ENCODE peak calls at places on chromosomes 13 and 19, in four cellular contexts. One of them, this sample, is unnamed.

GRCh38 chr13:70723732-70724131 is 615.5 kb upstream of the KLHL1 start:
- DNase-seq in HT-29: no peak
- DNase-seq in T-helper 2 cell: no peak
- DNase-seq in NCI-H446 treated with DMSO at 0.1 percent for 48 hours: peak; percentile 64
- DNase-seq in this sample: no peak

GRCh38 chr13:24217601-24218281 is 57.2 kb downstream of the SPATA13 start:
- DNase-seq in HT-29: peak; percentile 73
- DNase-seq in T-helper 2 cell: peak; percentile 70
- DNase-seq in NCI-H446 treated with DMSO at 0.1 percent for 48 hours: no peak
- DNase-seq in this sample: no peak

GRCh38 chr19:56840452-56841193 is at the start of the genes PEG3 and ZIM2:
- DNase-seq in HT-29: no peak
- DNase-seq in T-helper 2 cell: no peak
- DNase-seq in NCI-H446 treated with DMSO at 0.1 percent for 48 hours: no peak
- DNase-seq in this sample: no peak

GRCh38 chr13:46570273-46570672 is 17.3 kb downstream of the LRCH1 start:
- DNase-seq in HT-29: no peak
- DNase-seq in T-helper 2 cell: no peak
- DNase-seq in NCI-H446 treated with DMSO at 0.1 percent for 48 hours: no peak
- DNase-seq in this sample: no peak

GRCh38 chr19:10110076-10110971 is 1.2 kb upstream of the P2RY11 start:
- DNase-seq in HT-29: no peak
- DNase-seq in T-helper 2 cell: no peak
- DNase-seq in NCI-H446 treated with DMSO at 0.1 percent for 48 hours: no peak
- DNase-seq in this sample: no peak

GRCh38 chr19:48969276-48970138 is 4.4 kb downstream of the FTL start:
- DNase-seq in HT-29: no peak
- DNase-seq in T-helper 2 cell: no peak
- DNase-seq in NCI-H446 treated with DMSO at 0.1 percent for 48 hours: peak; percentile 29
- DNase-seq in this sample: no peak

GRCh38 chr13:24038846-24039330 is 121.6 kb upstream of the SPATA13 start:
- DNase-seq in HT-29: no peak
- DNase-seq in T-helper 2 cell: peak; percentile 13
- DNase-seq in NCI-H446 treated with DMSO at 0.1 percent for 48 hours: no peak
- DNase-seq in this sample: no peak

GRCh38 chr19:46241676-46242075 is 12.1 kb downstream of the IGFL1 start:
- DNase-seq in HT-29: no peak
- DNase-seq in T-helper 2 cell: no peak
- DNase-seq in NCI-H446 treated with DMSO at 0.1 percent for 48 hours: no peak
- DNase-seq in this sample: no peak

GRCh38 chr19:7831452-7831851 is 1.4 kb downstream of the EVI5L start:
- DNase-seq in HT-29: peak; percentile 65
- DNase-seq in T-helper 2 cell: no peak
- DNase-seq in NCI-H446 treated with DMSO at 0.1 percent for 48 hours: no peak
- DNase-seq in this sample: no peak

GRCh38 chr13:48975101-48975925 is at the start of gene FNDC3A:
- DNase-seq in HT-29: peak; percentile 84
- DNase-seq in T-helper 2 cell: peak; percentile 76
- DNase-seq in NCI-H446 treated with DMSO at 0.1 percent for 48 hours: no peak
- DNase-seq in this sample: no peak

GRCh38 chr13:50685491-50685890 is 158.0 kb downstream of the DLEU7 start:
- DNase-seq in HT-29: no peak
- DNase-seq in T-helper 2 cell: no peak
- DNase-seq in NCI-H446 treated with DMSO at 0.1 percent for 48 hours: peak; percentile 77
- DNase-seq in this sample: no peak

GRCh38 chr19:40365613-40366401 is 17.3 kb downstream of the PLD3 start:
- DNase-seq in HT-29: no peak
- DNase-seq in T-helper 2 cell: peak; percentile 30
- DNase-seq in NCI-H446 treated with DMSO at 0.1 percent for 48 hours: no peak
- DNase-seq in this sample: peak; percentile 18

GRCh38 chr19:13906525-13906904 is 514 bp downstream of the CC2D1A start:
- DNase-seq in HT-29: peak; percentile 9
- DNase-seq in T-helper 2 cell: peak; percentile 23
- DNase-seq in NCI-H446 treated with DMSO at 0.1 percent for 48 hours: no peak
- DNase-seq in this sample: peak; percentile 16

GRCh38 chr13:75806101-75806500 is 170.0 kb downstream of the LMO7 start:
- DNase-seq in HT-29: no peak
- DNase-seq in T-helper 2 cell: no peak
- DNase-seq in NCI-H446 treated with DMSO at 0.1 percent for 48 hours: no peak
- DNase-seq in this sample: no peak

GRCh38 chr19:33508941-33509614 is 12.5 kb downstream of the PEPD start:
- DNase-seq in HT-29: no peak
- DNase-seq in T-helper 2 cell: no peak
- DNase-seq in NCI-H446 treated with DMSO at 0.1 percent for 48 hours: no peak
- DNase-seq in this sample: no peak

GRCh38 chr19:4972509-4973230 is 3.8 kb downstream of the KDM4B start:
- DNase-seq in HT-29: peak; percentile 38
- DNase-seq in T-helper 2 cell: no peak
- DNase-seq in NCI-H446 treated with DMSO at 0.1 percent for 48 hours: no peak
- DNase-seq in this sample: no peak

GRCh38 chr13:74191036-74191809 is 57.0 kb upstream of the KLF12 start:
- DNase-seq in HT-29: peak; percentile 44
- DNase-seq in T-helper 2 cell: peak; percentile 45
- DNase-seq in NCI-H446 treated with DMSO at 0.1 percent for 48 hours: no peak
- DNase-seq in this sample: no peak

GRCh38 chr19:1466461-1467227 is 12.4 kb downstream of the C19orf25 start:
- DNase-seq in HT-29: no peak
- DNase-seq in T-helper 2 cell: no peak
- DNase-seq in NCI-H446 treated with DMSO at 0.1 percent for 48 hours: no peak
- DNase-seq in this sample: no peak

This sample was measured in T-helper 9 cell.